ENCODE peak calls at places on chromosomes 2 and 18, in four cellular contexts. D is adrenal gland, Y is glutamatergic neuron, V is HFFc6. B is an unnamed sample.

GRCh38 chr2:215828528-215829184 is 184.7 kb downstream of the MREG start:
- DNase-seq in D (peak), Y (peak), V (peak), B (no peak)

GRCh38 chr2:120647487-120647886 is 88.2 kb upstream of the GLI2 start:
- DNase-seq in Y (no peak), V (peak), D (no peak), B (no peak)

GRCh38 chr2:182077451-182078142 is 91.9 kb downstream of the PPP1R1C start:
- DNase-seq in Y (no peak), V (peak), D (peak), B (peak)

GRCh38 chr2:197705912-197706838 is 1.0 kb downstream of the MARS2 start:
- DNase-seq in Y (peak), V (no peak), D (peak), B (no peak)

GRCh38 chr2:69985684-69986083 is 24.3 kb upstream of the ASPRV1 start:
- DNase-seq in Y (no peak), D (peak), V (no peak), B (no peak)

GRCh38 chr2:146661494-146662096 is 1183.2 kb upstream of the ACVR2A start:
- DNase-seq in D (no peak), V (peak), Y (no peak), B (no peak)

GRCh38 chr2:27264253-27264752 is 1.5 kb upstream of the SLC30A3 start:
- DNase-seq in Y (no peak), V (no peak), D (no peak), B (no peak)

GRCh38 chr2:8115966-8116365 is 565.9 kb upstream of the ID2 start:
- DNase-seq in Y (no peak), V (peak), D (no peak), B (no peak)

GRCh38 chr2:64166637-64167420 is 22.6 kb upstream of the PELI1 start:
- DNase-seq in Y (no peak), V (no peak), D (no peak), B (no peak)

GRCh38 chr2:11681722-11682589 is 12.0 kb upstream of the NTSR2 start:
- DNase-seq in V (no peak), D (peak), Y (peak), B (no peak)

GRCh38 chr2:20538308-20539132 is 91.6 kb downstream of the RHOB start:
- DNase-seq in D (no peak), Y (no peak), V (no peak), B (no peak)

GRCh38 chr2:102061962-102062795 is 70.4 kb downstream of the IL1R2 start:
- DNase-seq in D (peak), V (peak), Y (no peak), B (no peak)

GRCh38 chr2:38074775-38075435 is 1.0 kb downstream of the CYP1B1 start:
- DNase-seq in V (no peak), D (no peak), Y (peak), B (no peak)

GRCh38 chr18:2207294-2207693 is 364.0 kb downstream of the METTL4 start:
- DNase-seq in V (no peak), D (no peak), Y (no peak), B (no peak)

GRCh38 chr2:1715184-1716012 is 28.9 kb downstream of the PXDN start:
- DNase-seq in D (no peak), Y (no peak), V (no peak), B (no peak)

GRCh38 chr18:57807336-57808117 is 4.4 kb upstream of the ATP8B1 start:
- DNase-seq in Y (no peak), D (no peak), V (peak), B (no peak)

GRCh38 chr2:75424936-75425619 is 135.7 kb downstream of the EVA1A start:
- DNase-seq in Y (no peak), V (peak), D (no peak), B (no peak)
- TF ChIP-seq CTCF in Y (no peak), V (peak), D (no peak), B (peak)

DNA sequence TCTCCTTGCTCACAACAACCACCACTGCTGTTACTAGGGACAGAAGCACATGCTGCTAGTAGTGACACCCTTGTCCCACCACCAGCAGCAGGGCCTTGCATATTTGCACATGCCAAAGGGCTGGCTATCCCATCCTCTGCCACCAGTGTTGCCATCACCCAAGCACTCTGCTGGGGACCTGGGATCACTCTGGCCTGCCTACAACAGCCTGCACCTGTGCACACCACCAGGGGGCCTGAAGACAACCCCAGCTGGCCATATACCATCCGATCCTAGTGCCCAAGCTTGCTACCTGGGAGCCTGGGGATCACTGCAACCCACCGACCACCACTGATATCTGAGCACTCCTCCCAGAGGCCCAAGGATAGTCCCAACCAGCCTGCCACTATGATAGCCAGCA is 99.9 kb upstream of the FANCL start:
- DNase-seq in V (no peak), Y (no peak), D (no peak), B (no peak)
- TF ChIP-seq CTCF in V (no peak), Y (no peak), D (no peak), B (no peak)

DNA sequence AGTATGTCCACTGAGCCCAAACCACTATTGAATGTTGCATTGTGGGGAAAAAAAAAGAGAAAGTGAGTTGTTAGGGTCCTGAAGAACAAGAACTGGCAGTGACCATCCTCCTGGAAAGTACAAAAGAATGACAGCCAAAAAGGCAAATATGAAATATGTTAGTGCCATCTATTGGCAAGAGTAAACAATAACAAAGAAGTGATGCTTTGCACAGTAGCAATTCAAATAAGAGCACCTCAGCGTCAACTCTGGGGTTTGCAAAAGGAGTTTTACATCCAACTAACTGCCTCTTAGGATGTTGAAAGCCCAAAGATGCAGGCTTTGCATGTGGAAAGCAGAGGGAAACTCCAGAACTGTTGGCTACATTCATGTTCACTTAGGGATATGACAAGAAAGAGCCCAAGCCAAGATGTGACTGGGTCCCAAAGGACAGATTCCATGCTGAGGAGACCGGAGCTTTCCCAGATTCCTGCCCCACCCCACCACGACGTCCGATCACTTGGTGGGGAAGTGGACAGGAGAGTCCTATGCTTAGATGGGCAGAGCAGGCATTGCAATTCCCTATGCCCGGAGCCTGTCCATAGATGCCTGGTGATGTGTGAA is 15.6 kb downstream of the TRABD2A start:
- DNase-seq in D (no peak), V (peak), Y (no peak), B (no peak)
- TF ChIP-seq CTCF in D (no peak), V (peak), Y (no peak), B (peak)

DNA sequence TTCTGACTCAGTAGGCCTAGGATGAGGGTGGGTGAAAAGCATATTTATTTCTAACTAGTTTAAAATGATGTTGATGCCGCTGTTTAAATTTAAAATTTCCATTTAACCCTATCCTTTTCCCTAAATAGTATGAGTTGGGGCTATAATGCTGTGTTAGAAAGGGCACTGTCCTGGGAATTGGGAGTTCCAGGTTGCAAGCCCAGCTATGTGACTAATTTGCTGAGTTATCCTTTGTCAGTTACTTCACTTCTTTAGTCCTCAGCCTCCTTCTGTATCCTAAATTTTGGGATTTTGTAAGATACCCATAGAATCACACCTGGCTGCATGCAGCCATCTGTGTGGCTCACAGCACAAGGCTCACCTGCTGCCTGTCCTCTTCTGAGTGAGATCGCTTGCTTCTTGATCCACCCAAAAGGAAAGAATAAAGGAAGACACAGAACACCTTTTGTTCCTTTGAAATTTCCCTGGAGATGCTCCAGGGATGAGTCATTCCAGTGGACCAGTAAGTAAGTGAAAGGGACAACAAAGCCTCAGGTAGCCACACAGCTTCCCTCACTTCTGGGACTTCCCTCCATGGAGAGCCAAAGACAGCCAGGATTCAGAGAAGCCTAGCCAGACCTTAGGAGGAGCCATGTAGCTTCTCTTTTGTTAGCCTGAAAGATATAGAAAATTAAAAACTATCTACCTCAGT is 97.2 kb downstream of the DTNA start:
- DNase-seq in V (no peak), D (no peak), Y (no peak), B (no peak)
- TF ChIP-seq CTCF in V (no peak), D (no peak), Y (no peak), B (no peak)

GRCh38 chr2:162524849-162525248 is 180.9 kb downstream of the GCA start:
- DNase-seq in V (no peak), Y (no peak), D (no peak), B (no peak)

GRCh38 chr2:162521871-162522655 is 178.1 kb downstream of the GCA start:
- DNase-seq in Y (no peak), V (no peak), D (no peak), B (no peak)

GRCh38 chr2:162518894-162519293 is 175.0 kb downstream of the GCA start:
- DNase-seq in V (no peak), D (no peak), Y (no peak), B (no peak)

GRCh38 chr2:162520959-162521358 is 177.0 kb downstream of the GCA start:
- DNase-seq in D (no peak), Y (no peak), V (no peak), B (peak)

DNA sequence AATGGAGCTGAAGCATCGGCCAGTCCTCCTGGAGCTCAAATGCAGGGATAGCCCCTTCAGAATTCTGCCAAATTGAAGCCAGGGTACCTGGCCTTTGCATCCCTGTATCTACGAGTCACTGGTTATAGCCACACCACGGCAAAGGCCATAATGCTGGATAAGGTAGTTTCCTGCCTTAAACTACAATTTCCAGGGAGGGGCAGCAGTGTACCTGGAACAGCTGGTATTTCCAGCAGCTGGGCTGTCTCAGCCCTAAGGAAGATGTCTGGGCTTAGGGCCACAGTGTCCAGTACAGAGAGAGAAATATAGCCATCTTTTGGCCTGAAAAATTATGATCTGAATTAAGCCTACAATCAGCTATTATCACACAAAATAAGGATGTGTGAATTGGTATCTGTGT is 180.3 kb downstream of the GCA start:
- DNase-seq in V (no peak), D (no peak), Y (no peak), B (no peak)
- TF ChIP-seq CTCF in V (no peak), D (no peak), Y (no peak), B (peak)

DNA sequence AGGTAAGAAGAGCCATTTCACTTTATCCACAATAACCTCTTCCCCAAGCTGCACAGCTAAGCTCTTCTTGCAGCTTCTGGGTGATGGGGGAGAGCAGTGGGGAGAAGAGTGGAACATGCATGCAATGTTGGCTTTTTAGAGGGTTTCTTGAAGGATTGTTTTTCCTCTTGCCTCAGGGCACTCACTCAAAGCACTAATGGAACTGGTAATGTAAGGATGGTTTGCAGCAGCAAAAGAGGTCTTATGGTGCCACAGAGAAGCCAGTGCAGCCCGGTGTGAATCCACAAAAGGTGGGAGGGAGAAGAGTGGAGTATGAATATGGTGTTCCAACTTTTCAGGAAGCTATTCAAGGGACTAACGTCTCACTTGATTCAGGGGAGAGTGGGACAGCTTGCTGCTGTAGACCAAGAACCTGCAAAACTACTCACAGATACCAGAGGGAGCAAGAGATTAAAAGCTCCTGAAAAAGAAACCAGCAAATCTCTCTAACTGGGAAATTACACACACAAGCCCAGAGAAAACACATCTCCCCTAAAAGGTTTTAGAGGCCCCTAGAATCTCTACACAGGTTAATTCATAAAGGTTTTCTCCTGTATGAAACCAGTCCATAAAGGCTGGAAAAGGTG is 116.4 kb downstream of the CHN1 start:
- DNase-seq in D (no peak), Y (no peak), V (no peak), B (no peak)
- TF ChIP-seq CTCF in D (no peak), Y (no peak), V (no peak), B (peak)

GRCh38 chr2:191758420-191759199 is 80.7 kb downstream of the NABP1 start:
- DNase-seq in Y (peak), V (peak), D (peak), B (peak)
- TF ChIP-seq CTCF in Y (peak), V (peak), D (peak), B (peak)

GRCh38 chr2:240892925-240893324 is 3.0 kb downstream of the MAB21L4 start:
- DNase-seq in Y (no peak), D (no peak), V (no peak), B (no peak)

GRCh38 chr2:240894836-240895558 is 959 bp downstream of the MAB21L4 start:
- DNase-seq in D (no peak), V (no peak), Y (no peak), B (no peak)

GRCh38 chr2:240892361-240892760 is 3.6 kb downstream of the MAB21L4 start:
- DNase-seq in Y (no peak), V (no peak), D (no peak), B (no peak)

GRCh38 chr2:240894006-240894405 is 1.9 kb downstream of the MAB21L4 start:
- DNase-seq in V (no peak), D (no peak), Y (no peak), B (no peak)

DNA sequence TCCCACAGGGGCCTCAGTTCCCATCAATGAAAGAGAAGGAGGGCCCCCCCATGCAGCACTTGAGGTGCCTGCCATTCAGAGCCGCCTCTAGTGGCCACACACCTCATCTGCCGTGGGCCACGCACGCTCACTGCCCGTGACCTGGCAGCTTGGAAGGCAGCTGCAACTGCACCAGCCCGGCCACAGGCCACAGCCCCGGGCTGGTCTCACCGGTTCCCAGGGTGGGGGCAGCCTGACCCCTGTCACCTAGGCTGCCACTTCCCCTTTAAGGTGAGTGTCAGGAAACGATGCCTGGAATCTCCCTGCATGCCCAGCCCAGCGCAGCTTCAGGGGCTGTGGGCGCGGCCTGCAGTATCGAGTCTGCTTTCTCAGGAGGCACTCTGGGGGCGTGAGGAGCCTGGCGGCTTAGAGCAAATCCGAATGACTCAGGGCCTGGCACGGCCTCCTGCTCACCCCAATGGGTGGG is 2.6 kb downstream of the MAB21L4 start:
- DNase-seq in V (no peak), Y (no peak), D (no peak), B (no peak)
- TF ChIP-seq CTCF in V (no peak), Y (no peak), D (no peak), B (no peak)

B was measured in epithelial cell of proximal tubule.